ENCODE peak calls at places on chromosomes 7 and 10, in five cellular contexts. V is A549, O is Peyer's patch, E is fibroblast of the aortic adventitia, W is epithelial cell of esophagus. C is an unnamed sample.

GRCh38 chr10:121079226-121079625 is 228.1 kb downstream of the WDR11 start:
- DNase-seq in V (no peak), O (no peak), E (no peak), W (no peak), C (no peak)

GRCh38 chr10:117268258-117268657 is 27.3 kb downstream of the SLC18A2 start:
- DNase-seq in V (no peak), O (no peak), E (no peak), W (no peak), C (no peak)

GRCh38 chr10:47447209-47447608 is 36.7 kb downstream of the ANXA8 start:
- DNase-seq in V (no peak), O (no peak), E (no peak), W (no peak), C (no peak)

GRCh38 chr7:107405559-107405958 is 64.3 kb upstream of the GPR22 start:
- DNase-seq in V (no peak), O (no peak), E (no peak), W (peak), C (no peak)

GRCh38 chr10:22436893-22437619 is 91.8 kb downstream of the SPAG6 start:
- DNase-seq in V (peak), O (peak), E (peak), W (peak), C (peak)

GRCh38 chr10:132446661-132447445 is 49.9 kb downstream of the PWWP2B start:
- DNase-seq in V (peak), O (peak), E (no peak), W (peak), C (no peak)

GRCh38 chr10:36443233-36443632 is 682.2 kb upstream of the ANKRD30A start:
- DNase-seq in V (no peak), O (no peak), E (no peak), W (no peak), C (no peak)

GRCh38 chr7:18504965-18505364 is 9.4 kb downstream of the HDAC9 start:
- DNase-seq in V (no peak), O (no peak), E (no peak), W (no peak), C (no peak)

GRCh38 chr7:79272066-79272669 is 181.3 kb downstream of the MAGI2 start:
- DNase-seq in V (peak), O (no peak), E (peak), W (peak), C (no peak)

GRCh38 chr7:150823484-150824126 is 23.0 kb downstream of the TMEM176A start:
- DNase-seq in V (no peak), O (no peak), E (peak), W (no peak), C (no peak)

GRCh38 chr7:11620822-11621395 is 211.1 kb downstream of the THSD7A start:
- DNase-seq in V (peak), O (no peak), E (no peak), W (no peak), C (peak)

GRCh38 chr10:120365872-120366271 is 91.2 kb upstream of the PLPP4 start:
- DNase-seq in V (no peak), O (no peak), E (peak), W (peak), C (no peak)

GRCh38 chr7:69603351-69603750 is 5.1 kb downstream of the AUTS2 start:
- DNase-seq in V (no peak), O (no peak), E (no peak), W (no peak), C (no peak)

GRCh38 chr7:14900051-14900450 is 2.5 kb downstream of the DGKB start:
- DNase-seq in V (no peak), O (no peak), E (peak), W (peak), C (no peak)

GRCh38 chr7:30859202-30859939 is 52.3 kb upstream of the AQP1 start:
- DNase-seq in V (no peak), O (no peak), E (no peak), W (no peak), C (no peak)

GRCh38 chr7:117117172-117117571 is 163.9 kb downstream of the ST7 start:
- DNase-seq in V (no peak), O (no peak), E (no peak), W (no peak), C (no peak)

GRCh38 chr10:90969947-90970673 is 49.2 kb upstream of the ANKRD1 start:
- DNase-seq in V (peak), O (no peak), E (peak), W (peak), C (peak)

GRCh38 chr7:42426163-42426562 is 189.2 kb upstream of the GLI3 start:
- DNase-seq in V (peak), O (no peak), E (peak), W (peak), C (no peak)

GRCh38 chr7:99631311-99632109 is 14.8 kb downstream of the ZSCAN25 start:
- DNase-seq in V (peak), O (no peak), E (peak), W (peak), C (peak)

GRCh38 chr10:114081911-114082583 is 38.4 kb downstream of the ADRB1 start:
- DNase-seq in V (no peak), O (no peak), E (no peak), W (no peak), C (no peak)

GRCh38 chr10:61592581-61592980 is 70.1 kb upstream of the CABCOCO1 start:
- DNase-seq in V (peak), O (no peak), E (peak), W (peak), C (no peak)

GRCh38 chr7:80520199-80520598 is 8.3 kb upstream of the GNAT3 start:
- DNase-seq in V (no peak), O (no peak), E (no peak), W (peak), C (no peak)

GRCh38 chr10:14611971-14612693 is 162.6 kb downstream of the FAM107B start:
- DNase-seq in V (peak), O (no peak), E (no peak), W (no peak), C (no peak)

GRCh38 chr7:27140108-27140842 is 3.2 kb downstream of the HOXA5 start:
- DNase-seq in V (no peak), O (no peak), E (no peak), W (no peak), C (no peak)

GRCh38 chr7:121544726-121545125 is 148.6 kb upstream of the FAM3C start:
- DNase-seq in V (peak), O (no peak), E (peak), W (peak), C (peak)

GRCh38 chr7:123754295-123754871 is 5.6 kb upstream of the WASL start:
- DNase-seq in V (no peak), O (no peak), E (no peak), W (peak), C (no peak)

GRCh38 chr7:24152356-24152755 is 131.6 kb upstream of the NPY start:
- DNase-seq in V (no peak), O (no peak), E (no peak), W (no peak), C (no peak)

GRCh38 chr7:95213148-95213547 is 111.2 kb downstream of the PON1 start:
- DNase-seq in V (no peak), O (no peak), E (peak), W (no peak), C (no peak)

GRCh38 chr10:91251430-91252056 is 31.1 kb downstream of the PCGF5 start:
- DNase-seq in V (peak), O (peak), E (peak), W (peak), C (peak)

GRCh38 chr7:45698527-45699309 is 124.5 kb downstream of the ADCY1 start:
- DNase-seq in V (no peak), O (no peak), E (no peak), W (no peak), C (no peak)

GRCh38 chr7:73717991-73718405 is 1.5 kb downstream of the STX1A start:
- DNase-seq in V (no peak), O (peak), E (peak), W (peak), C (peak)

GRCh38 chr7:73721237-73721848 is 1.9 kb upstream of the STX1A start:
- DNase-seq in V (peak), O (no peak), E (no peak), W (no peak), C (no peak)

GRCh38 chr7:73718905-73719805 is at the start of gene STX1A:
- DNase-seq in V (peak), O (peak), E (peak), W (peak), C (no peak)

GRCh38 chr7:73718438-73718881 is 1.0 kb downstream of the STX1A start:
- DNase-seq in V (no peak), O (no peak), E (no peak), W (no peak), C (no peak)

GRCh38 chr7:73719806-73720169 is 319 bp upstream of the STX1A start:
- DNase-seq in V (no peak), O (no peak), E (no peak), W (no peak), C (no peak)
- H3K4me3 ChIP-seq in V (peak), O (peak), E (peak), W (peak), C (peak)

GRCh38 chr10:80471009-80471408 is 16.9 kb downstream of the TSPAN14 start:
- DNase-seq in V (no peak), O (no peak), E (no peak), W (peak), C (no peak)

GRCh38 chr10:80470266-80470665 is 16.2 kb downstream of the TSPAN14 start:
- DNase-seq in V (no peak), O (no peak), E (no peak), W (no peak), C (no peak)

GRCh38 chr10:80472234-80473095 is 18.4 kb downstream of the TSPAN14 start:
- DNase-seq in V (peak), O (no peak), E (peak), W (peak), C (peak)

GRCh38 chr10:80473096-80473657 is 19.1 kb downstream of the TSPAN14 start:
- DNase-seq in V (no peak), O (no peak), E (no peak), W (no peak), C (no peak)

DNA sequence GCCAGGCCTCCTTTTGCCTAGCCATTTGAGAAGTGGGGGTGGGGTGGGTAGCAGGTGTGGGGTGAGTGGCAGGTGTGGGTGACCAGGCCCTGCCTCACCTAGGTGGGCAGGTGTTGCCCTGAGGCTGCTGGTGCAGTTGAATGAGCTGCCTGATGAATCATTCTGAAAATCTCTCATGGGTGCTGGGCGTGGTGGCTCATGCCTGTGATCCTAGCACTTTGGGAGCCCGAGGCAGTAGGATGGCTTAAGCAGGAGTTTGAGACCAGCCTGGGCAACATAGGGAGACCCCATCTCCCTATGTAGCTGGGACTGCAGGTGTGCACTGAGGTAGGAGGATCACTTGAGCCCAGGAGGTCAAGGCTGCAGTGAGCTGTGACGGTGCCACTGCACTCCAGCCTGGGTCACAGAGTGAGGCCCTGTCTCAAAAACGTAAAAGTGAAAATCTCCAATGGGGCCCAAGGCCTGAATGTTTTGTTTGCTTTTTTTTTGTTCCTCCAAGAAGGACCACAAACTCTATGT is 17.7 kb downstream of the TSPAN14 start:
- DNase-seq in V (no peak), O (no peak), E (no peak), W (peak), C (no peak)
- H3K4me3 ChIP-seq in V (peak), O (no peak), E (no peak), W (no peak), C (no peak)

DNA sequence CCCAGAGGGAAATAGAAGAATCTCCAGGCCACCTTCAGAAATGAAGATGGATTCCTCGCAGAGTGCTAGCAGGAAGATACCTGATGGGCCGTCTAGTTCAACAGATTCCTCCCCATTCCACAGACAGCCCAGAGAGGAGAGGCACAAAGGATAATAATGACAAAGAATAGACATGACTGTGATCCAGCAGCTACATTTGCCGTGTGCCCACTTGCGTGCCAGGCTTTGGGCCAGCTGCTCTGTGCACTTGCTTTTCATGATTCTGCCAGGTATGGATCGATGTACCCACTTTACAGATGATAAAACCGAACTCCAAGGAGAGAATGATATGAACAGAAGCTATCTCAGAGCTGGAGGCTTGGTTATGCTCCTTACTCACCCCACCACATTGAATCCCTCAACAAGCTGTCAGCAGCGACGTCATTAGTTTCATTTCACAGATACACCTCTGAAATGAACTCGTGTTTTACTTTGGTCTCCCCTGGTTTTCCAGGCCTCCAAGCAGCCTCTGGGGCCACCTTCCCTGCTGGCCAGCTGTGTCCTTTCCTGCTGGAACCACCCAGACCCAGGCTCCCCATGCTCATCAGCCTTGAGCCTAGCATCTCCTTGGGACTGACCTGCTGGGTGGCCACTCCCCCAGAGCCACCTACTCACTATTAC is 11.9 kb upstream of the WDFY4 start:
- DNase-seq in V (no peak), O (no peak), E (no peak), W (no peak), C (no peak)
- H3K4me3 ChIP-seq in V (no peak), O (no peak), E (no peak), W (no peak), C (no peak)

GRCh38 chr10:16819026-16819425 is 1.8 kb upstream of the RSU1 start:
- DNase-seq in V (no peak), O (no peak), E (no peak), W (no peak), C (no peak)

GRCh38 chr10:16814081-16814480 is 3.1 kb downstream of the RSU1 start:
- DNase-seq in V (no peak), O (no peak), E (no peak), W (no peak), C (no peak)

GRCh38 chr10:16816830-16817124 is 447 bp downstream of the RSU1 start:
- DNase-seq in V (no peak), O (no peak), E (no peak), W (no peak), C (no peak)

GRCh38 chr10:16817125-16818019 is at the start of gene RSU1:
- DNase-seq in V (peak), O (peak), E (peak), W (peak), C (peak)

DNA sequence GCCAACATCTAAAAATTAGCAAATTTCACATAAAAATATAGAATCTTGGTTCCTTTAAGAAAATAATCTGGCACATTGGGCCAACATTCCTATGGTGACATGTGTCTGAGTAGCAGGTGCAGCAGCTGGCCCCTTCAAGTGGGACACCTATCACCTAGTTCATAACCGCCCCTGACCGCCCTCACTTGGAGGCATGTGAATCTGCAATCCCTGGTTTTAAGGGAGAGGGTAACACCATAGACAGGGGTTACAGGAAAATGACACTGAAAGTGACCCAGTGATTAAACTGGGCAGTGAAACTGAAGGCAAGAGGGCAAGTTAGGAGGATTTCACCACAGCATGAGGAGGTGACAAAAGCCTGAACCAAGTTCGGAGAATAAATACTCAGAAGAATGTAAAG is 1.1 kb downstream of the RSU1 start:
- DNase-seq in V (no peak), O (no peak), E (peak), W (peak), C (no peak)
- H3K4me3 ChIP-seq in V (peak), O (no peak), E (peak), W (peak), C (peak)

GRCh38 chr7:43902542-43903054 is 3.8 kb downstream of the URGCP start:
- DNase-seq in V (no peak), O (no peak), E (no peak), W (peak), C (no peak)
- H3K4me3 ChIP-seq in V (no peak), O (no peak), E (no peak), W (no peak), C (no peak)

GRCh38 chr10:74289956-74290355 is 138.9 kb downstream of the ADK start:
- DNase-seq in V (no peak), O (no peak), E (peak), W (no peak), C (no peak)
- H3K4me3 ChIP-seq in V (no peak), O (no peak), E (peak), W (no peak), C (no peak)

DNA sequence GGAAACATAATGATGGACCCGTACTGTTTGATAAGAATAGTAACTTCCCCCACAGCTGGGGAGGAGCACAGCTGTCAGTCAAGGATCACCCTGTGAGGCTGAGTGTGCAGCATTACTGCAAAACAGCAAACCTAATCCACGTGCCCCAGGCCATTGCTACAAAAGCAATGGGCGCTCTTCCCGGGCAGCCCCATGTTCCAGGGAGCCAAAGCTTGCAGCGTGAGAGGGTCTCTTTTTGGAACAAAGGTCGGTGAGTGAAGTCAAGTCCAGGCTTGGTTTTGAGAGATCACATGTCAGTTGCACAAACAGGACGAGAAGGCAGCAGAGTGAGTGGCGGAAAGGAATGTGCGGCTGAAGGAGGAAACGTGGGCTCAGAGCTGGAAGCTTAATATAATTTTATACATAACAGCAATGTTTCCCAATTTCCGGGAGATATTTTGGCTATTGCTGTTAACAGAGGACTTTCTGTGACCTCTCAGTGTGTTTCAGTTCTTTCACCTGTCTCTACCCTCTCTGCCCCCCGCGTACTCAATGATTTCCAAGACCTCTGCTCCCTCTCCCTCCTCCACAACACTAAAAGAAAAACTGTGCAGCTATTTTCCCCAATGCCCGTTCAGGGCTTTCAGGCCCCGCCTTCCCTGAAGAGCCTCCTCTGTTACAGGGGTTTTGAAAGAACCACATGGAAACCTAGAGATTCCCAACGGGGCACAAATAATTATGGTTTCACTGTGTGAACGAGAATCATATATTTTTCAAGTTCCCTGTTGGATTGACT is 128.9 kb downstream of the MTPAP start:
- DNase-seq in V (no peak), O (no peak), E (no peak), W (peak), C (peak)
- H3K4me3 ChIP-seq in V (no peak), O (no peak), E (no peak), W (no peak), C (no peak)